ENCODE peak calls at places on chromosomes 6 and 20, in five cellular contexts. R is HCT116, P is MM.1S, W is hepatocyte, H is PC-3. G is an unnamed sample.

GRCh38 chr6:113102761-113103160 is 754.4 kb upstream of the MARCKS start:
- DNase-seq in W (no peak), P (no peak), H (peak), R (no peak), G (no peak)

GRCh38 chr6:97059473-97059872 is 134.9 kb downstream of the KLHL32 start:
- DNase-seq in H (peak), P (peak), R (peak), W (peak), G (peak)

GRCh38 chr6:155895641-155896040 is 440.0 kb upstream of the NOX3 start:
- DNase-seq in H (peak), R (no peak), P (no peak), W (no peak), G (no peak)

GRCh38 chr20:32433311-32434021 is 75.3 kb downstream of the ASXL1 start:
- DNase-seq in P (no peak), W (peak), R (no peak), H (no peak), G (no peak)

GRCh38 chr6:163347021-163347446 is 67.5 kb upstream of the QKI start:
- DNase-seq in R (no peak), P (no peak), H (peak), W (no peak), G (no peak)

GRCh38 chr20:58106143-58106750 is 122.2 kb downstream of the ANKRD60 start:
- DNase-seq in W (no peak), H (no peak), P (no peak), R (no peak), G (no peak)

GRCh38 chr6:133546098-133546497 is 304.9 kb downstream of the EYA4 start:
- DNase-seq in W (no peak), H (no peak), R (no peak), P (no peak), G (no peak)

GRCh38 chr20:8287328-8287727 is 155.3 kb downstream of the PLCB1 start:
- DNase-seq in W (no peak), R (no peak), H (no peak), P (no peak), G (no peak)

GRCh38 chr20:62636446-62636845 is 5.9 kb upstream of the SLCO4A1 start:
- DNase-seq in R (no peak), H (no peak), P (no peak), W (peak), G (peak)

GRCh38 chr6:157791461-157791860 is 31.6 kb upstream of the SNX9 start:
- DNase-seq in P (no peak), R (no peak), W (no peak), H (no peak), G (no peak)

GRCh38 chr6:22466665-22467064 is 102.7 kb upstream of the HDGFL1 start:
- DNase-seq in H (no peak), P (no peak), R (no peak), W (no peak), G (no peak)

GRCh38 chr6:159800141-159800865 is at the start of gene PNLDC1:
- DNase-seq in P (no peak), H (no peak), R (no peak), W (no peak), G (no peak)

GRCh38 chr20:48824830-48825550 is 2.8 kb downstream of the PREX1 start:
- DNase-seq in H (no peak), W (no peak), P (no peak), R (no peak), G (no peak)

GRCh38 chr6:106117579-106117978 is 31.4 kb downstream of the PRDM1 start:
- DNase-seq in R (no peak), W (no peak), P (no peak), H (no peak), G (no peak)

GRCh38 chr6:105460860-105461259 is 58.0 kb upstream of the PREP start:
- DNase-seq in H (no peak), R (no peak), W (no peak), P (no peak), G (no peak)

GRCh38 chr6:158131926-158132325 is 36.1 kb downstream of the SERAC1 start:
- DNase-seq in W (peak), H (peak), P (peak), R (no peak), G (peak)

GRCh38 chr6:14095444-14095843 is 22.1 kb upstream of the CD83 start:
- DNase-seq in H (no peak), W (no peak), R (no peak), P (no peak), G (peak)

DNA sequence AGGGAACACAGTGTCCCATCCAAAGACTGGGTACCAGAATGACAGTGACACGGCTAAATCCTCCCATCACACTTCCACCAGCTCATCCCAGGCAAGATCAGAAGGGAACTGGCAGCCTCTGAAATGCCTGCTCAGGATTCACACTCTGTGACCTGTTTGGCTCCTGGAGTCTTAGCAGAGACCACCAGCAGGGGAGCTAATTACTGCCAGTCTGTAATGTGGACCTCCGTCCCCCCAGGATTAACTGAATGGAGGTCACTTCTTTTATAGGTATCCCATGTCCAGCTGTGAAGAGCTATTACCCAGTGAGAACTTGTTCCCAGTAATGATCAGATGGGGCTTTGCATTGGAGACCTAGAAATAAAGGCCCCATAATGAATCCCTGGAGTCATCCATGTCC is 45.2 kb downstream of the DEFB114 start:
- DNase-seq in R (no peak), H (no peak), P (no peak), W (no peak), G (no peak)
- TF ChIP-seq CTCF in R (no peak), H (no peak), P (no peak), W (no peak), G (no peak)

GRCh38 chr6:43282636-43283513 is 15.2 kb upstream of the SLC22A7 start:
- DNase-seq in W (no peak), R (no peak), P (no peak), H (no peak), G (no peak)

GRCh38 chr6:43283905-43284304 is 14.2 kb upstream of the SLC22A7 start:
- DNase-seq in R (no peak), W (no peak), P (no peak), H (peak), G (no peak)

GRCh38 chr6:43284986-43285385 is 13.1 kb upstream of the SLC22A7 start:
- DNase-seq in W (no peak), H (no peak), P (no peak), R (no peak), G (no peak)

GRCh38 chr6:43282060-43282459 is 16.0 kb upstream of the SLC22A7 start:
- DNase-seq in W (no peak), R (no peak), H (no peak), P (no peak), G (no peak)

GRCh38 chr6:43283514-43283901 is 14.6 kb upstream of the SLC22A7 start:
- DNase-seq in P (no peak), H (no peak), W (no peak), R (no peak), G (no peak)
- H3K4me2 ChIP-seq in P (no peak), H (peak), W (no peak), R (no peak), G (no peak)

GRCh38 chr6:48135352-48136084 is 24.5 kb upstream of the PTCHD4 start:
- DNase-seq in P (no peak), R (no peak), H (peak), W (peak), G (no peak)

GRCh38 chr6:48134246-48134645 is 23.2 kb upstream of the PTCHD4 start:
- DNase-seq in P (no peak), R (no peak), W (no peak), H (peak), G (no peak)

GRCh38 chr6:48141975-48142374 is 31.0 kb upstream of the PTCHD4 start:
- DNase-seq in W (no peak), P (no peak), R (no peak), H (peak), G (no peak)

GRCh38 chr6:48140221-48140620 is 29.2 kb upstream of the PTCHD4 start:
- DNase-seq in P (no peak), H (peak), W (no peak), R (no peak), G (no peak)

GRCh38 chr6:48136856-48137255 is 25.9 kb upstream of the PTCHD4 start:
- DNase-seq in P (no peak), R (no peak), H (no peak), W (no peak), G (no peak)
- TF ChIP-seq EZH2phosphoT487 in P (no peak), R (no peak), H (no peak), W (no peak), G (no peak)

DNA sequence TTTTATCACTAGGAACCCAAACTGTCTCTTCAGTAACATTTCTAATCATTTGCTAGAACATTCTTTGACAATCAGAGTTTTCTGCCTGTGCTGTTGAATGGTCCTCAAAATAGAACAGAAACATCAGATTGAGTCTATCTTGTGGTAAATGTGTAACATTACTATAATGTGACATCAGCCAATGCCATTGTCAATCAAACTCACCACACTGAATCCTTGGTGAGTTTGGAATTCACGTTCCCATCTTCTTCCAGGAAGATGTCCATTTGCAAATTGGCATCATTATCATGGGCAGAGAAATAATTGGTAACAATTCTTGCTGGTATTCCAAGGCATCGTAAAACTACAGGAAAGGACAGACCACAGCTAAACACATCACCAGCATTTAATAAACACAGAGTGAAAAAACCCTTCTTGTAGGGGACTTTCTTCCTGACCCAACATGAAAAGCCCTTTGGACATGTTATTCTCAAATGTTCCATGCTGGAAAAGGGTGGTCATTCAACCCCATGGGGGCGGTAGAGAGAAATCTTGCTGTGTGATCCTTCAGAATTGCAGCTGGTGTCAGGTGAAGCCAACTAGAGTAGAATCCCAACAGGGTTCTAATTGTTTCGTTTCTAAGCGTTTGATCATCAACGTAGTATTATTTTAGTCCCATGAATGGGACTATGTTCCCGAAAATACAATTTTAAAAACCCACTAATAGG is 98.5 kb downstream of the F13A1 start:
- DNase-seq in P (no peak), H (peak), R (no peak), W (peak), G (peak)
- TF ChIP-seq CTCF in P (peak), H (peak), R (peak), W (peak), G (peak)

GRCh38 chr6:4349931-4350330 is 214.6 kb upstream of the ECI2 start:
- DNase-seq in R (no peak), P (no peak), W (no peak), H (no peak), G (no peak)

GRCh38 chr6:4350571-4351505 is 215.5 kb upstream of the ECI2 start:
- DNase-seq in H (no peak), W (no peak), R (no peak), P (no peak), G (no peak)

GRCh38 chr6:4347877-4348276 is 212.5 kb upstream of the ECI2 start:
- DNase-seq in W (no peak), H (no peak), R (no peak), P (no peak), G (no peak)

GRCh38 chr6:4348462-4349112 is 213.2 kb upstream of the ECI2 start:
- DNase-seq in R (no peak), H (no peak), P (no peak), W (no peak), G (no peak)

GRCh38 chr6:4349323-4349722 is 213.9 kb upstream of the ECI2 start:
- DNase-seq in W (no peak), R (no peak), H (no peak), P (no peak), G (no peak)
- H3K4me2 ChIP-seq in W (no peak), R (no peak), H (no peak), P (no peak), G (no peak)

GRCh38 chr6:110878751-110879539 is 4.4 kb downstream of the AMD1 start:
- DNase-seq in H (peak), R (no peak), P (peak), W (peak), G (peak)
- TF ChIP-seq EZH2phosphoT487 in H (no peak), R (no peak), P (no peak), W (no peak), G (no peak)

GRCh38 chr20:24600012-24600411 is 130.6 kb downstream of the SYNDIG1 start:
- DNase-seq in R (no peak), H (no peak), W (no peak), P (no peak), G (no peak)
- TF ChIP-seq CTCF in R (no peak), H (peak), W (no peak), P (no peak), G (peak)

GRCh38 chr6:29295181-29295585 is 6.3 kb upstream of the OR14J1 start:
- DNase-seq in R (no peak), H (no peak), W (no peak), P (no peak), G (no peak)

GRCh38 chr6:29295623-29296022 is 5.9 kb upstream of the OR14J1 start:
- DNase-seq in H (no peak), P (no peak), R (no peak), W (no peak), G (no peak)

GRCh38 chr6:29294499-29294914 is 7.0 kb upstream of the OR14J1 start:
- DNase-seq in H (no peak), W (no peak), P (no peak), R (no peak), G (no peak)
- H3K4me2 ChIP-seq in H (no peak), W (no peak), P (no peak), R (no peak), G (no peak)

DNA sequence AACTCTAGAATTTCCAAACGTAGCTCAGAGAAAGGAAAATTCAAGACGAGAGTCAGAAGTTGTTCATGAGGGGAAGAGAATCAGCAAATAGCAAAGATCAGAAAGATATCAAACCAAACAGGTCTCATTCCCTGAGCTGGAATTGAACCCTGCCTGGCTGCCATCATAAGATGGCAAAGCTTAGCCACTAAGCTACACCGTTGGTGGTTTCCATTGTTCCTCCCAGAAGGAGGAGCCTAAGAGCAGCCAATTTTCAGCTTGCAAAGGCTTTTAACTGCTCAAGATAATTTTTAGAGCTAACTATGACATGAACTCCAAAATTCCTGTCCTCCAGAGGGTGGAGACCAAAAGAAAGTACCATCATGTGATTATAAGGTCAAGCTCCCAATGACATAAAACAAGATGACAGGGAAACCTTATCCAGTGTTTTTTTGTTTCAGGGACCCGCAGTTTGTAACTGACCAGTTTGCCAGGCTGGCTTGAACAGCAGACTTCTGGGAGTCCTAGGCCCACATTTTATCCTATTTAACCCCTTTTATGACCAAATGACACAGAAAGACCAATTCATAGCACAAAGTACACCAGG is 55.9 kb downstream of the COL11A2 start:
- DNase-seq in P (no peak), W (no peak), R (no peak), H (no peak), G (no peak)
- TF ChIP-seq EZH2phosphoT487 in P (no peak), W (no peak), R (no peak), H (no peak), G (no peak)

GRCh38 chr6:167499161-167499660 is 174.3 kb downstream of the TTLL2 start:
- DNase-seq in H (no peak), R (no peak), P (no peak), W (peak), G (no peak)

GRCh38 chr6:167502471-167502870 is 177.6 kb downstream of the TTLL2 start:
- DNase-seq in W (no peak), H (no peak), P (no peak), R (no peak), G (no peak)

GRCh38 chr6:167500961-167501360 is 176.1 kb downstream of the TTLL2 start:
- DNase-seq in P (no peak), H (no peak), R (no peak), W (no peak), G (no peak)

GRCh38 chr6:167504412-167504961 is 179.6 kb downstream of the TTLL2 start:
- DNase-seq in H (no peak), P (no peak), R (no peak), W (no peak), G (no peak)

DNA sequence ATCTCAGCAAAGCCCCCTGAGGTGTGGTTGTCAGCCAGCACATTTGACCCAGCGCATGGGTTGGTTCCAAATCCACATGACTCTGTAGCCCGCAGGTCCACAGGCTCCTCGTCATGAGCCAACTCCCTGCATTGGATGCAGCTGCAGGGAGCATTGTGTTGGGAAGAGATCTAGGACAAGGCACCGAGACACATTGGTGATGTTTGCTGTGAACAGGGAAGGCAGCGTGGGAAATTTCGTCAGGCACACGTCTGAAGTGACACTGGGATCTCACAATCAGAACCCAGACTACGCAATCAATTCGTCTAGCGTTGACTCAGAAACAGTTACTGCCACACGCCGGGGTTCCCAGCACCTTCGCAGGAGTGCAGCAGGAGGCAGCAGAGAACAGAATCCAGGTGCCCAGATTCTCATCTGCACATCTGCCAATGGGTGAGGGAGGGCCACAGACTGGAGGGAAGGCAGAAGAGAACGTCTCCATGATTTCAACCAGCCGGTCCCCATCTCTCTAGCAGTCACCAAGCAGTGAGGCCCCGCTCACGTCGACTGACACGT is 177.0 kb downstream of the TTLL2 start:
- DNase-seq in R (peak), W (peak), P (no peak), H (peak), G (no peak)
- TF ChIP-seq CTCF in R (peak), W (peak), P (peak), H (peak), G (no peak)

G was measured in OCI-LY7.